ENCODE peak calls at places on chromosomes 11 and 22, in five cellular contexts. P is esophagus muscularis mucosa, U is kidney epithelial cell, M is ovary, X is sigmoid colon. E is an unnamed sample.
A peak's percentile ranks its signal among the peaks of the same experiment; 100 is the strongest.

GRCh38 chr11:8267280-8267679 is 3.6 kb upstream of the LMO1 start:
- DNase-seq in P (no peak), U (no peak), M (peak; percentile 7), X (peak; percentile 54), E (no peak)

GRCh38 chr11:127859941-127860354 is 727.4 kb downstream of the ETS1 start:
- DNase-seq in P (no peak), U (no peak), M (no peak), X (no peak), E (no peak)

GRCh38 chr11:73454987-73455386 is 78.8 kb downstream of the RELT start:
- DNase-seq in P (no peak), U (no peak), M (no peak), X (no peak), E (no peak)

GRCh38 chr11:68383976-68384501 is 71.6 kb downstream of the LRP5 start:
- DNase-seq in P (no peak), U (no peak), M (peak; percentile 76), X (peak; percentile 83), E (no peak)

GRCh38 chr22:38754247-38755154 is 1.3 kb downstream of the SUN2 start:
- DNase-seq in P (peak; percentile 97), U (no peak), M (peak; percentile 78), X (peak; percentile 93), E (no peak)

GRCh38 chr22:42649261-42650056 is at the start of gene CYB5R3:
- DNase-seq in P (peak; percentile 95), U (no peak), M (peak; percentile 81), X (peak; percentile 92), E (no peak)

GRCh38 chr11:134047586-134047999 is 21.3 kb upstream of the JAM3 start:
- DNase-seq in P (peak; percentile 97), U (no peak), M (peak; percentile 89), X (peak; percentile 95), E (peak; percentile 54)

GRCh38 chr22:40345801-40346177 is 511 bp upstream of the ADSL start:
- DNase-seq in P (no peak), U (no peak), M (peak; percentile 39), X (no peak), E (no peak)

GRCh38 chr22:17734197-17734596 is 40.1 kb downstream of the BID start:
- DNase-seq in P (no peak), U (no peak), M (no peak), X (no peak), E (no peak)

GRCh38 chr11:44256673-44257291 is 53.2 kb downstream of the ALX4 start:
- DNase-seq in P (no peak), U (no peak), M (no peak), X (no peak), E (no peak)

GRCh38 chr11:105298174-105298573 is 158.6 kb upstream of the CARD18 start:
- DNase-seq in P (no peak), U (no peak), M (no peak), X (no peak), E (no peak)

GRCh38 chr22:40721266-40721665 is 42.0 kb downstream of the MCHR1 start:
- DNase-seq in P (no peak), U (no peak), M (no peak), X (no peak), E (no peak)

GRCh38 chr11:67300756-67301312 is 2.5 kb upstream of the SSH3 start:
- DNase-seq in P (no peak), U (no peak), M (peak; percentile 38), X (peak; percentile 60), E (no peak)

GRCh38 chr11:19472679-19473078 is 231.9 kb upstream of the E2F8 start:
- DNase-seq in P (no peak), U (no peak), M (no peak), X (no peak), E (no peak)

GRCh38 chr11:19466314-19466713 is 225.6 kb upstream of the E2F8 start:
- DNase-seq in P (no peak), U (no peak), M (no peak), X (no peak), E (no peak)

GRCh38 chr11:19467904-19468303 is 227.2 kb upstream of the E2F8 start:
- DNase-seq in P (no peak), U (no peak), M (no peak), X (no peak), E (no peak)
- H3K27me3 ChIP-seq in P (no peaks in the 10 kb centered on the region), U (peaks cover 3% of the 10 kb centered on the region), M (no peaks in the 10 kb centered on the region), X (no peaks in the 10 kb centered on the region), E (peaks cover 10% of the 10 kb centered on the region)

DNA sequence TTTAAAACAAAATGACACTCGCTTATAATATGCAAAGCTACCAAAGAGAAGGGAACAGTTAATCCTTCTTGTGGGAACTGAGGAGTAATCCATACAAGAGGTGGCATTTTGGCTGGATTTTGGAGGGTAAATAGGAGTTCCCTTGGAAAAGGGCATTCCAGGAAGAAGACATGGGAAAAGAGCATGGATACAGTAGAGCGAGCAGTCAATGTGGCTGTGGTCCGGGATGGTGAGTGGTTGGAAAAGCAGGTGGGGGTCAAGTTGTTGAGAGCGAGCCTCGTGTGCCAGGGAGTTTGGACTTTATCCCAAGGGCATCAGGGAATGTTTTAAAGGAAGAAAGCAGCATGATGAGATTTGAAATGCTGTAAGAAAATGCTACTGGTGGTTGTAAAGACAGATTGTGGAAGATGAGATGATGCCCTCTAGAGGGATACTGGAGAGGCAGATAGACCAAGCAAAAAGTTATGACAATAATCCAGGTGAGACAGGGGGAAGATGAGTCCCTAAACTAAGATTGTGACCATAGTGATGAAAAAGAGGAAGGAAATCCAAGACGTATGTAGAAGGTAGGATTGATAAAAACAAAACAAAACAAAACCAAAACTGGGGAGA is 3.8 kb upstream of the MMP7 start:
- DNase-seq in P (no peak), U (no peak), M (no peak), X (no peak), E (no peak)
- TF ChIP-seq CTCF in P (no peak), U (peak; percentile 13), M (no peak), X (no peak), E (peak; percentile 21)

GRCh38 chr11:113549611-113550061 is 74.4 kb upstream of the DRD2 start:
- DNase-seq in P (no peak), U (no peak), M (no peak), X (no peak), E (no peak)
- H3K36me3 ChIP-seq in P (no peaks in the 10 kb centered on the region), U (no peaks in the 10 kb centered on the region), M (no peaks in the 10 kb centered on the region), X (no peaks in the 10 kb centered on the region), E (no peaks in the 10 kb centered on the region)

DNA sequence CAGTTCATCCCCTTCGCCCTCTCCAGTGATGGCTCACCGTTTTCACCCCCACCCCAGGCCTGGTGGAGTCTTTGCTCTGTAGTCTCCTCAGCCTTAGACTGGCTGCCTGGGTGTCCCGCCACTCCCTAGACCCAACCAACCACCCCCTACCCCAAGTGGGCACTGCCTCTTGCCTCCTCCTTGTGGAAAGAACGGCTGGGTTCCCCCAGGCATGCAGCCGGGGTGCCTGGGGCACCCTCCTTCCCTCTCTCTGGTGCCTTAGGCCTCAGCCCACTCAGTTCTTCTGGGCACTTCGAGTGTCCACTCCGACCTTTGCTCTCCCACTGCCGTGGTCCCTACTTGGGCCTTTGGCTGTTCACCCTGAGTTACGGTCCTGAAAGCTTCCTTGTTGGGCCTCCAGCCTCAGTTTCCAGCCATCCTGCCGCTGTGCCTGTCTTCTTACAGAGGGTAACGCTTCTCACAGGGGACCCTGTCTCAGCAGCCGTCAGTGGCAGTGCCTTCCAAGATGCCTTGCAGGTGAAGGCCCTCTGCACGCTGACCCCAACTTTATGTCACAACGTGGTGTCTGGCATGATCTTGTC is 3.1 kb downstream of the GRIK4 start:
- DNase-seq in P (no peak), U (no peak), M (no peak), X (peak; percentile 56), E (no peak)
- H3K27me3 ChIP-seq in P (no peaks in the 10 kb centered on the region), U (peaks cover 28% of the 10 kb centered on the region), M (no peaks in the 10 kb centered on the region), X (peaks cover 14% of the 10 kb centered on the region), E (peaks cover 5% of the 10 kb centered on the region)

DNA sequence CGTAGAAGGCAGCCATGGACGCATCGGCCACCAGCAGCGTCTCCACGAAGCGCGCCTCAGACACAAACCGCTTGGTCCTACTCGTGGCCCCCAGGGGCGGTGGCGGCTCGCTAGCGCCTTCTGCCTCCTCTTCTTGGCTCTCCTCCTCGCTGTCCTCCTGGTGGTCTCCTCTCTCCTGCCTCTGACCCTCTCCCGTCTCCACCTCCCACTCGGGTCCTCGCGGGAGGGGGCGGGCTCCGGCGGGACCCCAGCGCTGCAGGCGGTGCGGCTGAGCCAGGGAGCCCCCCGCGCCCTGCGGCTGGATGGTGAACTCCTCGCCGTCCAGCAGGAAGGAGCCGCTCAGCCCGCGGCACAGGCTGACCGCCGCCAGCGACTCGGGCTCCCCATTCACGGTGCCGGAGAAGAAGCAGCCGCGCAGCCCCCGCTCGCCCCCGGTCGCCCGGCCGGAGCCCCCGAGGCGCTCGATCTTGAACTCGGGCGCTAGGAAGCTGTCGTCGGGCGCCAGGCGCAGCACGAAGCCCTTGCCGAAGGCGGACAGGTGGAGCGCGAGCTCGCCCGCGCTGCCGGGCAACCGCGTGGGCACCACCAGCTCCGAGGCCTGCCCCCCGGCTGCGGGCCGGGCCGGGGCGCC is 713 bp downstream of the ADAMTS8 start:
- DNase-seq in P (no peak), U (no peak), M (no peak), X (peak; percentile 84), E (no peak)
- TF ChIP-seq CTCF in P (peak; percentile 37), U (peak; percentile 34), M (no peak), X (peak; percentile 27), E (peak; percentile 21)

DNA sequence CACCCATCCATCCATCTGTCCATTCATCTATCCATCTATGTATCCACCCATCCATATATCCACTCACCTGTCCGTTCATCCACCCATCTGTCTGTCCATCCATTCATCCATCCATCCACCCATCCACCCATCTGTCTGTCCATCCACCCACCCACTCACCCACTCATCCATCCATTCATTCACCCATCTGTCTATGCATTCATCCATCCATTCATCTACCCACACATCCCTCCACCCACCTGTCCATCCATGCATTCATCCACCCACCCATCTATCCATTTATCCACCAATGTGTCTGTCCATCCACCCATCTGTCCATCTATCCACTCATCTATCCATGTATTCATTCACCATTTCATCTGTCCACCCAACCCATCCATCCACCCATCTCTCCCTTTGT is 33.3 kb downstream of the NADSYN1 start:
- DNase-seq in P (no peak), U (no peak), M (no peak), X (peak; percentile 5), E (no peak)
- H3K36me3 ChIP-seq in P (peaks cover 56% of the 10 kb centered on the region), U (peaks cover 1% of the 10 kb centered on the region), M (no peaks in the 10 kb centered on the region), X (peaks cover 39% of the 10 kb centered on the region), E (peaks cover 53% of the 10 kb centered on the region)

DNA sequence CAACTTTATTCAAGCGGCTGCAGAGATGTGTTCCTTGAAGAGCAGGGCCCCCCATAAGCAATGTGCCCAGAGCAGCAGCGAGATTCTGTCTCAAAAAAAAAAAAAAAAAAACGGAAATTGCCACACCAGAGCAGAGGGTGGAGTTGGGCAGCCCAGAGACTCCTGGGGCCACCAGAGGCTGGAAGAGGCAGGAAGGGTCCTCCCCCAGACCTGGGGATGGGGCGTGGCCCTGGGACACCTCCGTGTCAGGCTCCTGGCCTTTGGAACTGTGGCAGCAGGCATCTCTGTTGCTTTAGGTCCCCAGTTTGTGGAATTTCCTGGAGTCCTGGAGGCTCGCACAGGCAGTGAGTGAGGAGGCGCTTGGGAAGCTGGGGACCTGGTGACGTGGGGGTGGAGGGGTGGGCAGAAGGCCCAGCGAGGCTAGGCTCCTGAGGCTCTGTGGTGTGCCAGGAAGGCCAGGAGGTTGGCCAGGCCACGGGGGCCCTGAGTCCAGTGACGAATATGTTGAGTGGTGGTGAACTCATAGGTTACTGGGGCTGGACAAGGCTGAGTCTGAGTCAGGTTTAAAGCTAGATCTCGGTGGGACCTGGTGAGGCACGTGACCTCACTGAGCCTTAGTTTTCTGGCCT is 735.6 kb downstream of the BRD1 start:
- DNase-seq in P (no peak), U (no peak), M (no peak), X (no peak), E (no peak)
- H3K27me3 ChIP-seq in P (no peaks in the 10 kb centered on the region), U (no peaks in the 10 kb centered on the region), M (no peaks in the 10 kb centered on the region), X (peaks cover 36% of the 10 kb centered on the region), E (no peaks in the 10 kb centered on the region)

GRCh38 chr11:101008961-101009684 is 120.5 kb downstream of the PGR start:
- DNase-seq in P (no peak), U (no peak), M (no peak), X (no peak), E (no peak)

GRCh38 chr11:100999756-101000155 is 129.9 kb downstream of the PGR start:
- DNase-seq in P (no peak), U (no peak), M (no peak), X (no peak), E (no peak)

GRCh38 chr11:101003468-101003867 is 126.1 kb downstream of the PGR start:
- DNase-seq in P (no peak), U (no peak), M (no peak), X (no peak), E (no peak)
- TF ChIP-seq CTCF in P (no peak), U (no peak), M (no peak), X (no peak), E (peak; percentile 13)